ENCODE peak calls at places on chromosomes 4 and X, in nine cellular contexts. T is GM23338, O is PC-3, C is HCT116, G is hepatocyte, U is OCI-LY7, H is SK-N-SH, S is MM.1S, D is neural progenitor cell. F is an unnamed sample.

GRCh38 chr4:39256436-39256835 is 74.1 kb downstream of the WDR19 start:
- DNase-seq in H (no peak), C (no peak), U (no peak), T (no peak), S (no peak), D (no peak), O (no peak), G (no peak), F (peak; percentile 2)

GRCh38 chr4:1600811-1601532 is 83.1 kb downstream of the FAM53A start:
- DNase-seq in H (no peak), U (no peak), O (no peak), D (no peak), T (no peak), G (no peak), S (no peak), C (no peak), F (no peak)

GRCh38 chrX:154126101-154126500 is 17.9 kb upstream of the OPN1LW start:
- DNase-seq in D (no peak), U (no peak), C (no peak), H (no peak), T (no peak), O (no peak), G (no peak), S (no peak), F (no peak)

GRCh38 chr4:687975-688694 is 816 bp downstream of the SLC49A3 start:
- DNase-seq in T (peak; percentile 77), U (no peak), G (no peak), C (no peak), O (peak; percentile 12), H (no peak), S (no peak), D (no peak), F (no peak)

GRCh38 chr4:110624016-110624770 is 1.3 kb upstream of the PITX2 start:
- DNase-seq in O (no peak), S (no peak), C (no peak), H (no peak), D (no peak), U (no peak), T (peak; percentile 10), G (no peak), F (no peak)

GRCh38 chr4:74499986-74500781 is 55.2 kb downstream of the AREG start:
- DNase-seq in U (no peak), G (no peak), D (no peak), O (no peak), H (no peak), T (no peak), S (no peak), C (no peak), F (peak; percentile 83)

GRCh38 chrX:16604300-16604699 is 45.7 kb upstream of the S100G start:
- DNase-seq in C (no peak), T (no peak), D (no peak), U (no peak), S (no peak), G (no peak), H (no peak), O (no peak), F (no peak)

GRCh38 chrX:148771440-148771839 is 271.0 kb downstream of the AFF2 start:
- DNase-seq in G (no peak), C (no peak), T (no peak), U (no peak), S (no peak), D (no peak), O (no peak), H (no peak), F (no peak)

GRCh38 chr4:137524642-137525384 is 7.5 kb downstream of the PCDH18 start:
- DNase-seq in T (no peak), C (no peak), H (no peak), O (no peak), G (no peak), S (no peak), D (no peak), U (no peak), F (peak; percentile 79)

GRCh38 chr4:184250795-184251679 is 33.4 kb upstream of the ENPP6 start:
- DNase-seq in O (peak; percentile 64), C (peak; percentile 34), H (peak; percentile 70), T (peak; percentile 92), D (peak; percentile 64), G (peak; percentile 76), U (peak; percentile 77), S (peak; percentile 69), F (peak; percentile 81)

DNA sequence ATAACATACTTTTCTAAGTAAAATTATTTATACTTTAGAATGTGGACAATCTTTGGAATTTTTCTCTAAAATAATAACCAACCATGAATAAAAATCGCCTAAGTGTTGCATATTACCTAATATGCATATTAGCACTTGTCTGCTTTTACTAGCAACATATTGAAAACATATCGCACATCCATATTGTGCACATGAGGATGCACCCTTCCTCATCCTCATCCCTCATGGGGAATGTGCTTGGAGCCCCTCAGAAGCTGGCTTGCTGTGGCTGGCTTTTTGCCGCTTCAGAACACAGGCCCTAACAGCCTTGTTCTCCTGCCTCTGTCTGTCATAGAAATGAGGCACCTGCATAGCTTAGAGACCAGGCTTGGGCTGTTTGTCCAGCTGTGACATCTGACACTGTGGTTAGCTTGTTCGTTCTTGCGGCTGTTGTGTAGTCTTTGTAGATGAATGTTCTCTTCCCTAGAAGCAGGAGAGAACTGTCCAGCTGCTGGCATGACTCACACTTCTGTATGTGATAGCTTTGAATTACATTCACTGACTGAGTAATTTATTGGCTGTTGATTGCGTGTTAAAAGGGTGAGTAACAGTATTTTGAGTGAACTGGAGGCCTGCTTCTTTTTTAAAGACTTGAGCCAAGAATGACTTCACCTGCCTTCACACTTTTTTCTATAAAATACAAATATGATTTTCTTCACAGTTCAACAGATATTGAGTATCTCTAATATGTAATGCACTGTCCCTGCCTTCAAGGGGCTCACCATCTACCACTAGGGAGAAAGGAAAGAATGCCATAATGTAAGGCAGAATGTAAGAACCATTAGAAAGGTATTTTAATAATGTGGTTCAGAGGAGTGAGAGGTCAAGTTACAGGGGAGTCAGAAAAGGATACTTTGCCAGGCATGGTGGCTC is 81.9 kb downstream of the HMGB2 start:
- DNase-seq in S (peak; percentile 95), T (peak; percentile 52), G (peak; percentile 79), C (peak; percentile 99), H (no peak), O (peak; percentile 97), D (peak; percentile 42), U (peak; percentile 63), F (peak; percentile 93)
- TF ChIP-seq EZH2phosphoT487 in S (no peak), T (no peak), G (no peak), C (no peak), H (no peak), O (no peak), D (no peak), U (no peak), F (peak; percentile 98)

DNA sequence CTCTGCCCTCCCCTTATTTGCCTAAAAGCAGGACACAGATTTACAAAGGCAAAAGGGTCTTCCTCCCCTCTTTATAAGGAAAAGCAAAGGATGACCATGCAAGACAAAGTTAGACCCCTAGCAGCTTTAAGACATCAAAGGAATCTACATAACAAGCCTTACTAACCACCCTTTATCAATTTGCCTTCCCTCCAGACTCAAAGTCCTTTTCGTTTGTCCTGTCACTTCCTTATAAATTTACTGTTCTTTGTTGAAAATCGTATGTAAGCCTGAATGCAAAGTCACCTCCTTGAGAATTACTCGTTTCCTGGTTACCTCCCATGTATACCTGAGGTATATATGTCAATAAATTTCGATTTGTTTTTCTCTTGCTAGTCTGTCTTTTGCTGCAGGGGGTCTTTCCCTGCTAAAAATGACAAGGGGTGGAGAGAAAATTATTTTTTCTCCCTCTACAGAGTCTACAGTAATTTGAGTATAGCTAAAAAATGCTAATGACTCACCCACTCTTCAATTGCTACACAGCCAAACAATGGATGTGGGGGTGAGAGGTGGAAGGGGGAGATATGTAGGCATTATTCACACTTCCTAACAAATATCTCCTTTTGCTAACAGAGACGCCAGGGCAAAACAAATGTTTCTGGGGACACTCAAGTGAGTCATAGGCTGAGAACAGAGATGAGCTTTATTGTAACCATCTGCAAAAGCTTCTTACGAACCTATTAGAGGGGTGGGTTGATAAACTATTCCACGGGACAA is 13.2 kb downstream of the SCD5 start:
- DNase-seq in C (peak; percentile 69), T (peak; percentile 73), D (peak; percentile 26), O (peak; percentile 83), U (no peak), H (no peak), G (no peak), S (no peak), F (peak; percentile 96)
- H3K4me2 ChIP-seq in C (peak overlapping the region; percentile 55), T (peak overlapping the region; percentile 56), D (peak overlapping the region; percentile 65), O (peak overlapping the region; percentile 83), U (no peak overlapping the region), H (peak overlapping the region; percentile 64), G (peak overlapping the region; percentile 51), S (no peak overlapping the region), F (peak overlapping the region; percentile 91)

DNA sequence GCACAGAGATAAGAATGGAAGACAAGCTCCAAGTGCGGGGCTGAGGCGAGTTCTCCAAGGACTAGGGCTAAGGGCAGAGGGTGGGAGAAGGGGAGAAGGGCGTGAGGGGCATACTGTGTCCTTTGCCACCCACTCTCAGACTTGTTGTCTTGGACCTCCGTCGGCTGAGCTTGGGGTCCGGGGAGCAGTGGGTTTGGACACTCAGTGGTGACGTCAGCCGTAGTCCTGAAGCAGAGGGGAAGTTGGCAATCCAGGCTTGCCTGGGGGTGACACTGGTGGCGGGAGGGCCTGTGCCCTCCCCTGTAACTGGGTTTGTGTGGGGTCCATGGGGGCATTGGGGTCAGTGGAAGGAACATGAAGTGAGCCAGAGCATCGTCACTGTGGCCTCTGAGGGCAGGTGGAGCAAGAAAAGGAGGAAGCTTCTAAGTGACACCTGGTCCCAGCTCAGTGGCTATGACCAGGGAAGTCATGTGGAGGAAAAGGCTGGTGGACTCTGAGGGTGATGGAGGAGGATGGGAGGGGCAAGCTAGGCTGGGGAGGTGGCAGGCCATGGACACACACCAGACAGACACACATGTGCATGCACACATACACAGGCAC is 17.6 kb downstream of the CD99 start:
- DNase-seq in H (no peak), D (no peak), S (no peak), C (no peak), U (peak; percentile 65), T (no peak), O (no peak), G (no peak), F (no peak)
- H4K20me1 ChIP-seq in H (peaks cover 31% of the 10 kb centered on the region), D (no peaks in the 10 kb centered on the region), S (no peaks in the 10 kb centered on the region), C (no peaks in the 10 kb centered on the region), U (no peaks in the 10 kb centered on the region), T (no peaks in the 10 kb centered on the region), O (no peaks in the 10 kb centered on the region), G (peaks cover 37% of the 10 kb centered on the region), F (peaks cover 17% of the 10 kb centered on the region)

GRCh38 chr4:16224669-16225068 is 1.6 kb downstream of the TAPT1 start:
- DNase-seq in H (no peak), O (no peak), D (no peak), S (no peak), T (no peak), G (no peak), C (no peak), U (no peak), F (no peak)

GRCh38 chr4:16225996-16226815 is at the start of gene TAPT1:
- DNase-seq in O (peak; percentile 63), G (peak; percentile 92), S (peak; percentile 76), C (no peak), T (peak; percentile 81), D (peak; percentile 93), H (peak; percentile 93), U (peak; percentile 81), F (peak; percentile 89)

GRCh38 chr4:16225681-16225995 is 633 bp downstream of the TAPT1 start:
- DNase-seq in U (no peak), S (no peak), C (no peak), O (peak; percentile 3), T (no peak), G (no peak), H (no peak), D (no peak), F (no peak)

GRCh38 chr4:16224264-16224663 is 2.0 kb downstream of the TAPT1 start:
- DNase-seq in U (no peak), D (peak; percentile 39), G (no peak), S (no peak), C (no peak), O (no peak), T (peak; percentile 64), H (peak; percentile 24), F (no peak)

GRCh38 chr4:16225139-16225538 is 1.1 kb downstream of the TAPT1 start:
- DNase-seq in U (peak; percentile 65), C (no peak), D (no peak), H (no peak), T (no peak), G (no peak), O (peak; percentile 10), S (peak; percentile 42), F (peak; percentile 79)
- TF ChIP-seq EZH2phosphoT487 in U (no peak), C (no peak), D (no peak), H (no peak), T (no peak), G (no peak), O (no peak), S (no peak), F (no peak)

F was measured in GM23248.